ENCODE peak calls at places on chromosomes 3 and 15, in eight cellular contexts. K, L, Z, J, G, W, Y and M are unnamed samples.

GRCh38 chr3:55252921-55253320 is 234.2 kb downstream of the WNT5A start:
- DNase-seq in K (peak; percentile 26), Y (no peak), J (no peak), W (peak; percentile 33), G (no peak), Z (no peak), L (no peak), M (peak; percentile 24)

GRCh38 chr15:37246065-37246464 is 145.7 kb upstream of the MEIS2 start:
- DNase-seq in Y (no peak), L (no peak), J (no peak), Z (no peak), G (no peak), W (no peak), K (no peak), M (no peak)

GRCh38 chr15:52180196-52180835 is 10.9 kb downstream of the GNB5 start:
- DNase-seq in W (no peak), J (peak; percentile 43), L (no peak), Z (peak; percentile 25), Y (no peak), G (no peak), K (no peak), M (no peak)

GRCh38 chr3:29338981-29339833 is 58.3 kb downstream of the RBMS3 start:
- DNase-seq in K (peak; percentile 18), Y (no peak), J (no peak), W (no peak), Z (no peak), G (no peak), L (no peak), M (peak; percentile 48)

GRCh38 chr3:38030126-38031021 is 932 bp upstream of the PLCD1 start:
- DNase-seq in G (no peak), Z (no peak), J (no peak), K (no peak), W (no peak), Y (no peak), L (peak; percentile 59), M (no peak)

GRCh38 chr15:40768492-40769309 is 1.1 kb upstream of the C15orf62 start:
- DNase-seq in W (no peak), G (no peak), J (no peak), Y (no peak), K (no peak), L (no peak), Z (no peak), M (peak; percentile 47)

GRCh38 chr3:73868688-73869315 is 244.1 kb upstream of the PDZRN3 start:
- DNase-seq in G (peak; percentile 57), J (no peak), L (peak; percentile 11), K (peak; percentile 37), Y (no peak), Z (peak; percentile 25), W (peak; percentile 42), M (peak; percentile 7)

GRCh38 chr3:139173372-139174108 is 128.8 kb upstream of the PRR23C start:
- DNase-seq in J (no peak), K (no peak), Y (no peak), G (no peak), L (peak; percentile 19), W (no peak), Z (peak; percentile 28), M (peak; percentile 61)

GRCh38 chr3:73614385-73614784 is 10.4 kb downstream of the PDZRN3 start:
- DNase-seq in J (no peak), L (no peak), Y (no peak), W (peak; percentile 62), Z (no peak), K (peak; percentile 40), G (no peak), M (peak; percentile 33)

GRCh38 chr3:38021196-38021595 is 8.2 kb downstream of the PLCD1 start:
- DNase-seq in G (no peak), Y (no peak), L (no peak), W (no peak), Z (no peak), K (no peak), J (no peak), M (no peak)

GRCh38 chr3:58526124-58526957 is 10.6 kb downstream of the ACOX2 start:
- DNase-seq in W (peak; percentile 89), G (no peak), Y (no peak), K (peak; percentile 88), L (peak; percentile 51), Z (peak; percentile 57), J (no peak), M (peak; percentile 89)

GRCh38 chr15:82538961-82539689 is 1.1 kb downstream of the RPS17 start:
- DNase-seq in K (peak; percentile 15), J (no peak), Z (no peak), Y (no peak), L (no peak), G (no peak), W (no peak), M (no peak)

GRCh38 chr3:35946857-35947514 is 307.7 kb downstream of the ARPP21 start:
- DNase-seq in Z (no peak), Y (no peak), W (no peak), L (no peak), K (no peak), G (no peak), J (no peak), M (no peak)

GRCh38 chr3:5115506-5116162 is 6.5 kb upstream of the ARL8B start:
- DNase-seq in Z (no peak), L (no peak), W (no peak), G (no peak), Y (no peak), K (no peak), J (no peak), M (no peak)

GRCh38 chr15:68479406-68479805 is 47.4 kb upstream of the ITGA11 start:
- DNase-seq in L (no peak), Z (peak; percentile 67), K (no peak), Y (no peak), W (no peak), G (no peak), J (no peak), M (peak; percentile 52)

GRCh38 chr3:11950576-11950975 is 53.6 kb upstream of the SYN2 start:
- DNase-seq in W (no peak), G (no peak), Z (no peak), Y (no peak), L (no peak), K (no peak), J (no peak), M (no peak)

GRCh38 chr15:30043211-30043655 is 39.5 kb upstream of the GOLGA8J start:
- DNase-seq in W (no peak), J (no peak), L (no peak), Y (no peak), Z (no peak), G (no peak), K (peak; percentile 37), M (peak; percentile 48)

GRCh38 chr3:170076715-170077238 is 39.0 kb downstream of the GPR160 start:
- DNase-seq in G (no peak), L (no peak), W (peak; percentile 59), K (peak; percentile 71), Z (no peak), J (no peak), Y (no peak), M (peak; percentile 70)

GRCh38 chr3:18812316-18812715 is 336.0 kb upstream of the KCNH8 start:
- DNase-seq in Z (no peak), J (no peak), G (no peak), Y (no peak), L (peak; percentile 60), K (peak; percentile 64), W (no peak), M (peak; percentile 31)

GRCh38 chr3:89340431-89340830 is 233.0 kb downstream of the EPHA3 start:
- DNase-seq in K (no peak), Z (no peak), Y (no peak), J (no peak), L (no peak), W (no peak), G (no peak), M (no peak)